ENCODE peak calls at places on chromosomes 12 and 14, in ten cellular contexts. B is ovary; X is spleen; I is MM.1S; F is heart left ventricle; J is fibroblast of lung; G is left ventricle myocardium inferior; S is hepatocyte; L is tibial nerve; C is effector memory CD4-positive, alpha-beta T cell. V is an unnamed sample. For H3K4me1 and H3K36me3, the result is how much of the 10 kb centered on the place peaks cover.

GRCh38 chr14:86462193-86462592 is 932.2 kb downstream of the FLRT2 start:
- DNase-seq in B (no peak), S (peak), C (no peak), I (peak), F (no peak), X (no peak), L (no peak), J (peak), G (no peak), V (no peak)

GRCh38 chr14:65286443-65286842 is 126.1 kb upstream of the FUT8 start:
- DNase-seq in F (no peak), G (no peak), S (no peak), L (no peak), I (peak), C (no peak), X (no peak), J (no peak), B (no peak), V (no peak)

GRCh38 chr12:91332305-91332704 is 149.7 kb upstream of the DCN start:
- DNase-seq in C (no peak), L (no peak), J (no peak), X (no peak), I (no peak), B (no peak), S (no peak), G (no peak), F (no peak), V (no peak)

GRCh38 chr14:88791629-88792571 is 853 bp downstream of the EML5 start:
- DNase-seq in J (peak), I (peak), F (no peak), G (no peak), C (no peak), S (peak), B (peak), L (no peak), X (peak), V (peak)

GRCh38 chr12:45727994-45728624 is 1.4 kb upstream of the ARID2 start:
- DNase-seq in S (no peak), C (no peak), I (no peak), F (no peak), J (no peak), X (no peak), B (no peak), G (no peak), L (no peak), V (no peak)

GRCh38 chr12:124599074-124599999 is 31.9 kb upstream of the NCOR2 start:
- DNase-seq in G (no peak), F (no peak), L (no peak), B (no peak), C (no peak), S (no peak), J (peak), I (no peak), X (no peak), V (no peak)

GRCh38 chr12:63862187-63863107 is 17.9 kb downstream of the SRGAP1 start:
- DNase-seq in C (no peak), J (peak), S (peak), L (no peak), G (no peak), X (no peak), F (no peak), B (no peak), I (no peak), V (no peak)

GRCh38 chr12:22658214-22658613 is 33.2 kb downstream of the ETNK1 start:
- DNase-seq in S (no peak), J (peak), L (no peak), I (no peak), X (no peak), C (no peak), B (no peak), G (no peak), F (no peak), V (no peak)

GRCh38 chr12:11969437-11970154 is 101.1 kb upstream of the BCL2L14 start:
- DNase-seq in I (no peak), S (no peak), L (no peak), X (no peak), J (no peak), C (no peak), B (no peak), F (no peak), G (no peak), V (no peak)

GRCh38 chr14:100438678-100439592 is 115.8 kb downstream of the SLC25A47 start:
- DNase-seq in J (peak), L (no peak), X (no peak), C (no peak), F (no peak), G (no peak), I (no peak), S (peak), B (no peak), V (peak)

GRCh38 chr12:14417717-14418116 is 52.2 kb downstream of the ATF7IP start:
- DNase-seq in B (no peak), C (peak), J (peak), I (peak), S (peak), F (peak), X (peak), G (peak), L (peak), V (peak)

GRCh38 chr12:95790912-95791849 is 617 bp upstream of the NTN4 start:
- DNase-seq in C (peak), B (peak), X (peak), J (peak), F (no peak), I (no peak), S (peak), L (no peak), G (no peak), V (peak)

GRCh38 chr14:105582639-105583038 is 56.3 kb downstream of the TMEM121 start:
- DNase-seq in L (no peak), J (no peak), S (peak), C (no peak), X (peak), I (peak), G (no peak), F (peak), B (no peak), V (no peak)

GRCh38 chr14:98236314-98236713 is 1035.7 kb downstream of the BCL11B start:
- DNase-seq in C (no peak), F (no peak), J (no peak), G (no peak), I (no peak), X (no peak), S (no peak), L (no peak), B (no peak), V (no peak)

GRCh38 chr12:13436696-13437391 is 240.3 kb downstream of the EMP1 start:
- DNase-seq in L (no peak), B (no peak), F (no peak), G (no peak), C (no peak), J (peak), S (peak), I (no peak), X (no peak), V (no peak)

GRCh38 chr12:2248901-2249381 is 196.2 kb downstream of the CACNA1C start:
- DNase-seq in X (no peak), B (no peak), S (no peak), C (no peak), L (no peak), I (peak), J (no peak), G (peak), F (no peak), V (no peak)

GRCh38 chr14:89669209-89669608 is 252.2 kb upstream of the FOXN3 start:
- DNase-seq in J (no peak), X (peak), I (no peak), G (peak), C (no peak), L (no peak), F (no peak), S (no peak), B (no peak), V (no peak)

GRCh38 chr14:79724934-79725717 is 486.2 kb downstream of the DIO2 start:
- DNase-seq in S (no peak), I (peak), C (no peak), F (no peak), L (no peak), G (no peak), B (no peak), X (no peak), J (no peak), V (no peak)

GRCh38 chr12:56299308-56299852 is 750 bp downstream of the CS start:
- DNase-seq in G (no peak), B (no peak), J (peak), F (no peak), I (peak), L (no peak), X (no peak), S (peak), C (no peak), V (no peak)

GRCh38 chr12:56298828-56299227 is 1.3 kb downstream of the CS start:
- DNase-seq in F (no peak), J (no peak), C (no peak), S (no peak), X (no peak), L (no peak), I (no peak), B (no peak), G (no peak), V (no peak)

GRCh38 chr12:56300644-56301464 is 724 bp upstream of the CS start:
- DNase-seq in B (no peak), S (no peak), L (no peak), G (no peak), I (peak), F (no peak), C (no peak), J (no peak), X (no peak), V (no peak)

GRCh38 chr12:56297400-56297799 is 2.7 kb downstream of the CS start:
- DNase-seq in G (no peak), I (no peak), L (no peak), F (no peak), X (no peak), C (no peak), J (no peak), B (no peak), S (no peak), V (no peak)

DNA sequence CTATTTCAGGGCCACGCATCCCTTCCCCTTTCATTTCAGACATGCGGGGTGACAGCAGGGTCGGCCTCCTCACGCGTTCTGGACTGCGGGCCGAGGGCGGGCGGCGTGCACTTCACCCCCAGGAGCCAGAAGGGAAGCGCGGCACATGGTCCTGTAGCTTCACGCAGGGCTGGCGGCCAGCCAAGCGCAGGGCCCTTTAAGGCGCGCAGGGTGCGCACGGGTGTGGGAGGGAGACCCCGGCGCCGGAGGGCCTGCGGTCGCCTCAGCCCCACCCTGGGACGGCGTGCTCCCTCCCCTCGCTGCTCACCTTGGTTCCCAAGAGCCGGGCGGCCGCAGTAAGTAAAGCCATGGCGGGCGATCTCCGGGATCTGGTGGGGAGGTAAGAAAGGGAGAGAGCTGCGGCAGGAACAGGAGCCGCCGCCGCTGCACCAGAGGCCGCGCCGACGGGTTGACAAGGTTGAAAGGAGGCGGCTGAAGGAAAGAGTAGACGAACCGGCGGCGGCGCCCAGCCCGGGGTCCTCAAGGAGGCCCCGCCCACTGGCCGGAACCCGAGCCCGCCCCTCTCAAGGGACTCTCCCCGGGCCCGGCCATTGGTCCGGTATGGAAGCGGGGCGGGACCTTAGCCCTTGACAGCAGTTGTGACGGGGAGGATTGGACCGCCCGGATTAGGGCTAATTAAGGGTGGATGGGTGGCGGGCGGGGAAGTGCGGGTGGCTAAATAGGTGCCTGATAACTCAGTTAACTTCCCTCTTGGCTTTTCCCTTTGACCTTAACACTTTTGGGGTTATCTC is at the start of gene CS:
- DNase-seq in I (peak), X (peak), S (peak), F (peak), B (peak), L (peak), J (peak), C (peak), G (peak), V (peak)
- H3K4me1 ChIP-seq in I (under half), X (under half), S (under half), F (under half), B (under half), L (half or more), J (under half), C (under half), G (half or more), V (under half)

DNA sequence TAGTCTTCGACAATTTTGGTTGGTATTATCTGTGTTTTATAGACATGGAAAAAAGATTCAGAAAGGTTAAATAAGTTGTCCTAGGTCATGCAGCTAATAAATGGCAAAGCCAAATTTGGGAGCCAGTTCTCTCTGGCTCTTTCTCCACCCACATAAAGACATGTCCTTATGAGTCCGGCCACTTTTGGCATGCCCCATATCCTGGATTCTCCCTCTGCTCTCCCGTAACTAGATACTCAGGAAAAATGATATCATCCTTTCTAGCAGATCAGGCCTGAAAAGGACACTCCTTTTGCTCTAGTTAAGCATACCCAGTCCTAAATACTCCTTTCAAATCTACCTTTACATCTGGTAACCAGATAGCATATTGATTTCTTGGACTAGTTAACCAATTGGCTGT is 64.4 kb downstream of the TTLL5 start:
- DNase-seq in I (no peak), S (no peak), L (no peak), B (no peak), C (no peak), J (peak), X (no peak), F (no peak), G (peak), V (no peak)
- H3K36me3 ChIP-seq in I (under half), S (under half), L (under half), B (under half), C (under half), J (under half), X (under half), F (under half), G (under half), V (under half)

GRCh38 chr12:78004451-78005093 is 173.9 kb downstream of the NAV3 start:
- DNase-seq in X (no peak), B (no peak), F (no peak), L (no peak), J (no peak), S (no peak), C (no peak), I (no peak), G (no peak), V (no peak)
- H3K27ac ChIP-seq in X (no peak), B (no peak), F (no peak), L (no peak), J (no peak), S (no peak), C (no peak), I (no peak), G (no peak), V (no peak)

DNA sequence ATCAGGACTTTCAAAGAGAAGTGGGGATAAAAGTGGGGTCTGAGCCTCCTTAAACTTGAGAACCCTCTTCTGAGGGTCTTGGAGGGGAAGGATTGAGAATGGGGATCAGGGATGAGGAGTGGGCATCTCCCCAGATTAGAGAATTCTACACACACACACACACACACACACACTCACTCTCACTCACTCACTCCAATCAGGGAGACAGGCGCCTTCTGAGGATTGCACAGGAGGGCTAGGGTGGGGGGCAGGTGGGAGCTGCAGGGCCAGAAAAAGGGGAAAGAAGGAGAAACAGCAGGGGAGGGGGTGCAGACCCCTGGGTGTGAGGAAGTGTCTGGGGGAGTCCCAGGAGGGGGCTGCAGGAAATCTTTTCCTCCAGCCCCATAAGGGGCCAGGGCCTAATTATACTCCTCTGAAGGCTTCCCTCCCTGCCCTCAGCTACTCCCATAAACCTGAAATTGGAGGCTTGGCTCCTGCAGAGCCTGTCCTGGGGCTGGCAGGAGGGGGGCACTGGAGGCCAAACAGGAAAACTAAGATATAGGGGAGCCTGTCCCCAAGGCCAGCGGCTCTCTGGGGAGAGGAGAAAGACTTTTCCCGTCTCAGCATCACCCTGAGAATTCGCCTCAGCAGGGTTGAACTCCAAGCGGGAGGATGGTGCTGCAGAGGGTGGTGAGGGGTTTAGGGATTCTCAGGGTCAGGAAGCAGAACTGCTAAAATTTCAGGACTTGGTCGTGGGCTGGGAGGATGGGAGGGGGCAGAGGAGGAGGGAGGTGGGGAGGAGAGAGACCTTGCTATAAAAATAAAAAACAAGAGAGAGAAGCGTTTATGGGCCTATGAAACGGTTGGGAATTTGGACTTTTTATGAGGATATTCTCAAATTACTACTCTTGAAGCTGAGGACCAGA is 1.6 kb downstream of the HOXC9 start:
- DNase-seq in C (no peak), G (no peak), J (no peak), X (peak), L (no peak), B (no peak), S (no peak), I (no peak), F (no peak), V (no peak)
- H3K4me1 ChIP-seq in C (under half), G (under half), J (under half), X (under half), L (half or more), B (under half), S (under half), I (under half), F (under half), V (under half)

DNA sequence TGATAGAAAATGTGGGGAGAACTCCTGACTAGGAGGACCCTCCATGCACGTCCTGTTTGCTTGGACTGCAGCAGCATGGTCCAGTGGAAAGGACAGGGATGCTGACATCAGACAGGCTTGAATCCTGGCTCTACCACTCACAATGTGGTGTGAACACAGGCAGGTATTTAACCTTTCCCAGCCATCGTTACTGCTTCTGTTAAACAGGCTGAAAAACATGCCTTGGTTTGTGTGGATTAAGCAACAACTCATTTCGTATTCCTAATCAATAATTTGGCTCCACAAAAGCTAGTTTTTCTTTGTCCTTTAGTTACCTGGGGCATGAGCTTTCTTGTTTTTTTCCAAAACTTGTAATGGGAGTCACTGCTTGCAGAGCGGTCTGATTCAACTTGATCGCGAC is 41.0 kb downstream of the APPL2 start:
- DNase-seq in F (no peak), I (no peak), S (no peak), G (no peak), X (no peak), B (no peak), L (no peak), C (no peak), J (no peak), V (no peak)
- H3K36me3 ChIP-seq in F (under half), I (under half), S (under half), G (half or more), X (half or more), B (under half), L (under half), C (half or more), J (under half), V (under half)

DNA sequence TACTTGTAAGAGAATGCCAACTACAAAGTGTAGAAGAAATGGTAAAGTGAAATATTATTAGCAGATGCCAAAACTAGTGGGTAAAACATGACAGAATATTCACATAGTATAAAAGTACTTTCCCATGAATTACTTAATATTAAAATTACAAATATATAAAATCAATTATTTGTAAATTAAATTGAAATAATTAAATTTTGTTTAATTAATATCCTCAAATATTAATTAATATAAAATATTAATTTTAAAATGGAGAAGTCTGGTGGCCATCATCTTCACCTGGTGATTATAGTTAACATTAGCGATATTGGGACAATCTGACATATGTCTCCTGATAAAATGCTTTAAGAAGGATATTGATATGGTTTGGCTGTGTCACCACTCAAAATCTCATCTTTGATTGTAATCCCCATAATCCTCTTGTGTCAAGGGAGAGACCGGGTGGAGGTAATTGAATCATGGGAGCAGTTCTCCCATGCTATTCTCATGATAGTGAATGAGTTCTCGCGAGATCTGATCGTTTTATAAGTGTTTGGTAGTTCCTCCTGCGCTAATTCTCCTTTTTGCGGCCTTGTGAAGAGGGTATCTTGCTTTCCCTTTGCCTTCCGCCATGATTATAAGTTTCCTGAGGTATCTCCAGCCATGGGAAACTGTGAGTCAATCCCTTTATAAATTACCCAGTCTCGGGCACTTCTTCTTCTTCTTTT is 55.0 kb upstream of the SGPP1 start:
- DNase-seq in B (no peak), G (no peak), C (no peak), X (no peak), J (no peak), F (no peak), I (no peak), S (no peak), L (no peak), V (no peak)
- H3K27ac ChIP-seq in B (no peak), G (no peak), C (no peak), X (no peak), J (no peak), F (no peak), I (no peak), S (no peak), L (no peak), V (no peak)